ENCODE peak calls at places on chromosomes 11 and 22, in ten cellular contexts. V is left lung; H is stomach; B is colonic mucosa; Y is RWPE2; P is transverse colon; E is naive thymus-derived CD4-positive, alpha-beta T cell; Z is PC-3; F is right lobe of liver; K is cardiac muscle cell. X is an unnamed sample.

GRCh38 chr11:128734439-128735224 is 40.8 kb downstream of the FLI1 start:
- DNase-seq in H (peak), F (no peak), E (no peak), Z (no peak), Y (no peak), P (peak), V (peak), K (no peak), B (peak), X (no peak)

GRCh38 chr11:74672956-74673895 is 58.0 kb downstream of the CHRDL2 start:
- DNase-seq in F (peak), P (peak), V (no peak), K (peak), B (peak), E (no peak), H (peak), Y (peak), Z (peak), X (no peak)

GRCh38 chr22:47435204-47435487 is 672.7 kb downstream of the TBC1D22A start:
- DNase-seq in Z (no peak), V (peak), F (no peak), E (no peak), B (no peak), K (no peak), H (no peak), Y (no peak), P (no peak), X (no peak)

GRCh38 chr11:93648168-93648567 is 13.3 kb upstream of the CEP295 start:
- DNase-seq in E (no peak), F (no peak), B (no peak), P (no peak), Z (peak), V (no peak), Y (no peak), H (no peak), K (peak), X (peak)

GRCh38 chr11:120646206-120646605 is 134.7 kb downstream of the GRIK4 start:
- DNase-seq in V (no peak), Z (no peak), E (no peak), K (no peak), P (no peak), Y (no peak), B (no peak), F (no peak), H (no peak), X (no peak)

GRCh38 chr11:95892892-95893570 is 30.9 kb downstream of the MTMR2 start:
- DNase-seq in H (no peak), Z (no peak), F (no peak), Y (no peak), K (no peak), E (no peak), V (no peak), B (no peak), P (no peak), X (peak)

GRCh38 chr11:17388609-17389204 is at the start of gene KCNJ11:
- DNase-seq in Z (no peak), E (no peak), H (peak), Y (no peak), K (no peak), V (no peak), P (no peak), F (no peak), B (peak), X (no peak)

GRCh38 chr11:125299821-125300220 is 135.3 kb downstream of the PKNOX2 start:
- DNase-seq in P (no peak), Y (no peak), F (no peak), K (no peak), H (no peak), Z (no peak), E (no peak), B (no peak), V (no peak), X (no peak)

GRCh38 chr11:60927600-60927999 is 3.3 kb downstream of the TMEM132A start:
- DNase-seq in P (no peak), K (no peak), H (peak), B (no peak), V (no peak), F (no peak), Z (no peak), E (no peak), Y (no peak), X (no peak)

GRCh38 chr11:12723410-12724297 is 49.4 kb downstream of the TEAD1 start:
- DNase-seq in P (peak), E (no peak), Z (peak), H (peak), Y (no peak), B (peak), K (peak), V (no peak), F (no peak), X (peak)
- H3K4me3 ChIP-seq in P (no peak), E (no peak), Z (peak), H (no peak), Y (no peak), B (no peak), K (no peak), V (no peak), F (no peak), X (no peak)

GRCh38 chr11:122671270-122671906 is 15.9 kb downstream of the UBASH3B start:
- DNase-seq in Y (no peak), Z (no peak), B (no peak), E (no peak), F (no peak), V (no peak), P (no peak), K (peak), H (no peak), X (no peak)
- H3K27ac ChIP-seq in Y (no peak), Z (no peak), B (no peak), E (no peak), F (no peak), V (no peak), P (no peak), K (no peak), H (no peak), X (no peak)

GRCh38 chr22:39614442-39614841 is 43.9 kb downstream of the CACNA1I start:
- DNase-seq in Z (no peak), B (no peak), F (no peak), E (no peak), H (no peak), V (peak), K (no peak), Y (no peak), P (no peak), X (no peak)
- H3K4me3 ChIP-seq in Z (no peak), B (no peak), F (no peak), E (no peak), H (no peak), V (no peak), K (no peak), Y (no peak), P (no peak), X (no peak)

GRCh38 chr22:39252461-39253391 is 7.9 kb upstream of the PDGFB start:
- DNase-seq in F (no peak), H (no peak), E (no peak), V (no peak), Z (peak), B (no peak), P (no peak), K (no peak), Y (no peak), X (no peak)
- H3K27ac ChIP-seq in F (no peak), H (peak), E (no peak), V (peak), Z (peak), B (no peak), P (no peak), K (peak), Y (peak), X (no peak)

GRCh38 chr11:62883677-62884076 is 3.0 kb downstream of the SLC3A2 start:
- DNase-seq in Y (no peak), H (no peak), F (no peak), B (no peak), V (no peak), E (no peak), K (no peak), Z (no peak), P (no peak), X (no peak)
- H3K4me3 ChIP-seq in Y (peak), H (peak), F (no peak), B (no peak), V (peak), E (no peak), K (no peak), Z (peak), P (no peak), X (no peak)

GRCh38 chr22:18059473-18059872 is 18.3 kb upstream of the PEX26 start:
- DNase-seq in H (no peak), P (no peak), V (no peak), F (no peak), E (no peak), Z (no peak), Y (no peak), K (no peak), B (no peak), X (no peak)

GRCh38 chr22:18058770-18059169 is 19.0 kb upstream of the PEX26 start:
- DNase-seq in E (no peak), V (no peak), P (no peak), H (no peak), Y (no peak), Z (no peak), K (no peak), F (no peak), B (no peak), X (no peak)

GRCh38 chr22:18056161-18056666 is 21.6 kb upstream of the PEX26 start:
- DNase-seq in F (no peak), K (no peak), H (no peak), Y (no peak), P (peak), Z (peak), V (no peak), B (no peak), E (no peak), X (peak)

GRCh38 chr22:18056802-18057474 is 20.9 kb upstream of the PEX26 start:
- DNase-seq in E (no peak), F (no peak), Z (no peak), H (no peak), V (no peak), P (peak), K (no peak), Y (no peak), B (no peak), X (no peak)

GRCh38 chr22:18057568-18058209 is 20.1 kb upstream of the PEX26 start:
- DNase-seq in V (no peak), E (no peak), Y (peak), B (peak), H (peak), P (peak), Z (peak), F (no peak), K (peak), X (no peak)
- H3K27ac ChIP-seq in V (no peak), E (no peak), Y (peak), B (peak), H (peak), P (peak), Z (peak), F (peak), K (no peak), X (no peak)

DNA sequence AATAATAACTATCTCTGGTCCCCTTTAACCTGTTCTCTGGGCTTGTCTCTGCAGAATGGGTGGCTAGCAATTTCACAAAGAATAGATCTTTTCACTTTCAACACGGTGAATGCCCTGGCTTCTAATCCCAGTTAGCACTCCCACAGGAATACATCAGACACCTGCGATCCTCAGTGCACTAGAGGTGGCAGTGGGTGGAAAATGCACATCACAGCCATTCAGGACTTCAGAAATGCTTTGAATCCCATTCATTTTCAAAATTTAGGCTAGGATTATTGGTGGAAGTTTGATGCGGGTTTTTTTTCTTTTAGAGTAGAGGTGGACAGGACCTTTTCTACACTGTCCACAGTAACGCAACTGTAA is 55.1 kb downstream of the OPCML start:
- DNase-seq in Z (no peak), E (no peak), P (no peak), H (no peak), F (no peak), B (no peak), K (no peak), V (no peak), Y (no peak), X (no peak)
- H3K4me3 ChIP-seq in Z (no peak), E (no peak), P (no peak), H (no peak), F (no peak), B (no peak), K (no peak), V (no peak), Y (no peak), X (no peak)

X was measured in small intestine.